ENCODE peak calls at places on chromosomes 7 and 10, in five cellular contexts. M, V, P, E and K are unnamed samples.

GRCh38 chr7:28130277-28130676 is 50.3 kb downstream of the JAZF1 start:
- DNase-seq in P (no peak), M (no peak), V (no peak), E (no peak), K (no peak)

GRCh38 chr10:119651514-119652327 is 541 bp downstream of the BAG3 start:
- DNase-seq in P (no peak), V (peak), M (no peak), E (peak), K (no peak)

GRCh38 chr7:130400120-130400572 is 19.9 kb downstream of the CPA1 start:
- DNase-seq in V (no peak), M (no peak), E (no peak), P (no peak), K (no peak)

GRCh38 chr10:114508376-114508775 is 104.1 kb upstream of the AFAP1L2 start:
- DNase-seq in E (no peak), P (no peak), M (no peak), V (peak), K (no peak)

GRCh38 chr10:132685121-132685891 is 100.6 kb downstream of the NKX6-2 start:
- DNase-seq in P (no peak), M (no peak), V (no peak), E (peak), K (no peak)

GRCh38 chr7:152543801-152544200 is 108.0 kb upstream of the KMT2C start:
- DNase-seq in M (no peak), E (no peak), V (no peak), P (no peak), K (no peak)

GRCh38 chr7:126856691-126857291 is 395.9 kb downstream of the GRM8 start:
- DNase-seq in P (no peak), E (no peak), M (no peak), V (no peak), K (no peak)

GRCh38 chr10:69389827-69390490 is 26.8 kb downstream of the TACR2 start:
- DNase-seq in M (no peak), V (no peak), E (no peak), P (no peak), K (peak)

GRCh38 chr10:127694580-127695193 is 42.3 kb upstream of the FOXI2 start:
- DNase-seq in P (peak), M (peak), E (peak), V (no peak), K (no peak)

GRCh38 chr7:77690289-77690688 is 6.0 kb upstream of the RSBN1L start:
- DNase-seq in E (no peak), M (no peak), P (no peak), V (no peak), K (no peak)

GRCh38 chr7:17497549-17498193 is 199.2 kb downstream of the AHR start:
- DNase-seq in M (no peak), P (no peak), E (no peak), V (no peak), K (no peak)

GRCh38 chr10:78806805-78807221 is 262.0 kb upstream of the ZMIZ1 start:
- DNase-seq in M (no peak), P (no peak), E (no peak), V (no peak), K (no peak)

GRCh38 chr7:99860281-99861127 is 16.3 kb downstream of the OR2AE1 start:
- DNase-seq in V (peak), E (no peak), M (no peak), P (no peak), K (no peak)

GRCh38 chr10:114504769-114505579 is 100.7 kb upstream of the AFAP1L2 start:
- DNase-seq in P (no peak), E (no peak), V (no peak), M (no peak), K (no peak)

GRCh38 chr10:109933984-109934565 is 10.8 kb upstream of the XPNPEP1 start:
- DNase-seq in P (no peak), M (no peak), E (no peak), V (no peak), K (no peak)

GRCh38 chr10:14648042-14648765 is 126.5 kb downstream of the FAM107B start:
- DNase-seq in P (peak), V (peak), M (peak), E (peak), K (peak)

GRCh38 chr7:156460861-156461632 is 179.5 kb upstream of the RNF32 start:
- DNase-seq in V (no peak), E (no peak), P (no peak), M (peak), K (no peak)

GRCh38 chr7:7100432-7100849 is 81.9 kb upstream of the C1GALT1 start:
- DNase-seq in P (no peak), M (no peak), V (no peak), E (no peak), K (no peak)

GRCh38 chr10:12965571-12965970 is 35.9 kb downstream of the CCDC3 start:
- DNase-seq in E (no peak), M (no peak), P (no peak), V (no peak), K (no peak)

GRCh38 chr10:132667613-132668394 is 118.1 kb downstream of the NKX6-2 start:
- DNase-seq in E (no peak), M (no peak), P (no peak), V (no peak), K (no peak)

GRCh38 chr10:93573051-93573909 is 6.8 kb downstream of the FFAR4 start:
- DNase-seq in V (no peak), E (peak), M (no peak), P (no peak), K (peak)

GRCh38 chr7:2982831-2983230 is 60.8 kb downstream of the CARD11 start:
- DNase-seq in E (peak), V (no peak), M (no peak), P (peak), K (no peak)

GRCh38 chr7:155907450-155908177 is 95.4 kb upstream of the SHH start:
- DNase-seq in V (no peak), P (no peak), M (no peak), E (no peak), K (no peak)

GRCh38 chr7:141039366-141039765 is 24.6 kb upstream of the MRPS33 start:
- DNase-seq in P (no peak), E (no peak), V (no peak), M (no peak), K (no peak)

GRCh38 chr10:15387021-15387420 is 15.9 kb upstream of the FAM171A1 start:
- DNase-seq in P (no peak), M (no peak), E (no peak), V (no peak), K (no peak)

GRCh38 chr10:87761892-87762291 is 56.1 kb downstream of the ATAD1 start:
- DNase-seq in P (peak), V (no peak), E (no peak), M (no peak), K (no peak)

GRCh38 chr10:26557641-26558014 is 119.5 kb downstream of the APBB1IP start:
- DNase-seq in P (no peak), V (no peak), E (no peak), M (no peak), K (no peak)

GRCh38 chr7:103447073-103447960 is 1.3 kb upstream of the SLC26A5 start:
- DNase-seq in M (peak), E (no peak), P (no peak), V (no peak), K (no peak)

GRCh38 chr10:92387289-92387940 is 96.4 kb downstream of the MARCHF5 start:
- DNase-seq in V (peak), M (no peak), E (no peak), P (no peak), K (peak)

GRCh38 chr7:45000096-45001032 is at the start of gene CCM2:
- DNase-seq in E (peak), V (peak), M (no peak), P (no peak), K (peak)

GRCh38 chr7:157158400-157158799 is 19.7 kb downstream of the UBE3C start:
- DNase-seq in M (no peak), P (no peak), V (no peak), E (no peak), K (no peak)

GRCh38 chr7:75578081-75578480 is 86.0 kb downstream of the SPDYE5 start:
- DNase-seq in E (no peak), P (no peak), V (no peak), M (no peak), K (peak)

GRCh38 chr7:142669074-142669654 is 80.1 kb upstream of the PRSS1 start:
- DNase-seq in P (no peak), E (no peak), M (no peak), V (no peak), K (no peak)

GRCh38 chr7:150368098-150368883 is at the start of gene REPIN1:
- DNase-seq in P (peak), E (peak), V (peak), M (peak), K (peak)

GRCh38 chr10:85642421-85643170 is 724.0 kb downstream of the GRID1 start:
- DNase-seq in V (no peak), P (no peak), E (no peak), M (no peak), K (no peak)

GRCh38 chr10:30392564-30392990 is 41.4 kb upstream of the MAP3K8 start:
- DNase-seq in E (peak), M (peak), P (peak), V (peak), K (peak)